ENCODE peak calls at places on chromosomes 12 and 14, in four cellular contexts. One of them, this sample, is unnamed.

GRCh38 chr14:30906752-30907658 is 32.6 kb downstream of the COCH start:
- DNase-seq in SK-N-SH: peak; percentile 26
- DNase-seq in GM12878: no peak
- DNase-seq in K562: no peak
- DNase-seq in this sample: peak; percentile 15

GRCh38 chr12:19850341-19851065 is 411.2 kb downstream of the AEBP2 start:
- DNase-seq in SK-N-SH: no peak
- DNase-seq in GM12878: no peak
- DNase-seq in K562: no peak
- DNase-seq in this sample: peak; percentile 53

GRCh38 chr12:27841392-27841882 is 61.4 kb upstream of the MANSC4 start:
- DNase-seq in SK-N-SH: no peak
- DNase-seq in GM12878: no peak
- DNase-seq in K562: no peak
- DNase-seq in this sample: peak; percentile 24

GRCh38 chr12:6697584-6698351 is 2.8 kb downstream of the PIANP start:
- DNase-seq in SK-N-SH: peak; percentile 75
- DNase-seq in GM12878: no peak
- DNase-seq in K562: peak; percentile 64
- DNase-seq in this sample: peak; percentile 64

GRCh38 chr14:91383439-91383838 is 34.2 kb downstream of the CCDC88C start:
- DNase-seq in SK-N-SH: no peak
- DNase-seq in GM12878: no peak
- DNase-seq in K562: no peak
- DNase-seq in this sample: no peak

GRCh38 chr12:114790276-114790675 is 106.3 kb upstream of the TBX3 start:
- DNase-seq in SK-N-SH: no peak
- DNase-seq in GM12878: no peak
- DNase-seq in K562: no peak
- DNase-seq in this sample: no peak

GRCh38 chr12:125324861-125325260 is 259.6 kb downstream of the AACS start:
- DNase-seq in SK-N-SH: no peak
- DNase-seq in GM12878: no peak
- DNase-seq in K562: no peak
- DNase-seq in this sample: no peak

GRCh38 chr12:99620159-99620479 is 27.4 kb upstream of the GARIN6 start:
- DNase-seq in SK-N-SH: no peak
- DNase-seq in GM12878: no peak
- DNase-seq in K562: no peak
- DNase-seq in this sample: no peak

GRCh38 chr12:121392325-121392716 is 7.6 kb upstream of the RNF34 start:
- DNase-seq in SK-N-SH: peak; percentile 52
- DNase-seq in GM12878: no peak
- DNase-seq in K562: no peak
- DNase-seq in this sample: no peak

GRCh38 chr12:81294325-81295190 is 216.7 kb downstream of the ACSS3 start:
- DNase-seq in SK-N-SH: no peak
- DNase-seq in GM12878: no peak
- DNase-seq in K562: no peak
- DNase-seq in this sample: no peak

GRCh38 chr12:116461060-116461459 is 98.1 kb upstream of the MAP1LC3B2 start:
- DNase-seq in SK-N-SH: no peak
- DNase-seq in GM12878: no peak
- DNase-seq in K562: no peak
- DNase-seq in this sample: no peak

GRCh38 chr12:105968025-105968424 is 170.7 kb downstream of the NUAK1 start:
- DNase-seq in SK-N-SH: no peak
- DNase-seq in GM12878: no peak
- DNase-seq in K562: no peak
- DNase-seq in this sample: no peak

GRCh38 chr12:111228916-111229666 is 139.8 kb downstream of the PHETA1 start:
- DNase-seq in SK-N-SH: no peak
- DNase-seq in GM12878: no peak
- DNase-seq in K562: no peak
- DNase-seq in this sample: no peak

GRCh38 chr12:15689751-15690191 is 99.4 kb downstream of the EPS8 start:
- DNase-seq in SK-N-SH: no peak
- DNase-seq in GM12878: no peak
- DNase-seq in K562: no peak
- DNase-seq in this sample: no peak

GRCh38 chr12:15690320-15690719 is 98.9 kb downstream of the EPS8 start:
- DNase-seq in SK-N-SH: no peak
- DNase-seq in GM12878: no peak
- DNase-seq in K562: no peak
- DNase-seq in this sample: no peak

GRCh38 chr12:15688838-15689237 is 100.3 kb downstream of the EPS8 start:
- DNase-seq in SK-N-SH: no peak
- DNase-seq in GM12878: no peak
- DNase-seq in K562: no peak
- DNase-seq in this sample: no peak

GRCh38 chr12:15687583-15687982 is 101.6 kb downstream of the EPS8 start:
- DNase-seq in SK-N-SH: no peak
- DNase-seq in GM12878: no peak
- DNase-seq in K562: no peak
- DNase-seq in this sample: no peak

DNA sequence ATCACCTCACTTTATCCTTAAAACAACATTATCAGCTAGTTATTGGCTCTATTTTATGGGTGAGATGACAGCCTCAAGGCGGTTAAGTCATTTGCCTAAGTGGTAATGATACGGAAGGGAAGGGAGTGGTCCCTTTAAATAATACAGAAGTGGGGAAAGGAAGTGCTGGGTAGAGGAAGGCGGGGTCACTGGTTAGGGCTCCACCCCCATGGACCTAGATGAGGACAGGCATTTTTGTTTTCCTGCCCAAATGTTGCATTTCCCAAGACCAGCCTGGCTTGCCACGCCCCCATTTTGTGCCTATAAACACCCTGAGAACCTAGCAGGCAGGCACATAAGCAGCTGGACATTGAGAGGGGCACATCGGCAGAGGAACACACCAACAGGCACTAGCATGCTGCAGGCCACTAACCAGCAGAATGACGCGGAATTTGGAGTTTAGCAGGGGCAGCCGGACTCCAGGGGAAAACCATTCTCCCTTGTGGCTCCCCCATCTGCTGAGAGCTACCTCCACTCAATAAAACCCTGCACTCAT is 100.9 kb downstream of the EPS8 start:
- DNase-seq in SK-N-SH: no peak
- DNase-seq in GM12878: no peak
- DNase-seq in K562: peak; percentile 30
- DNase-seq in this sample: no peak
- TF ChIP-seq MXI1 in SK-N-SH: no peak
- TF ChIP-seq MXI1 in GM12878: no peak
- TF ChIP-seq MXI1 in K562: no peak
- TF ChIP-seq MXI1 in this sample: no peak

DNA sequence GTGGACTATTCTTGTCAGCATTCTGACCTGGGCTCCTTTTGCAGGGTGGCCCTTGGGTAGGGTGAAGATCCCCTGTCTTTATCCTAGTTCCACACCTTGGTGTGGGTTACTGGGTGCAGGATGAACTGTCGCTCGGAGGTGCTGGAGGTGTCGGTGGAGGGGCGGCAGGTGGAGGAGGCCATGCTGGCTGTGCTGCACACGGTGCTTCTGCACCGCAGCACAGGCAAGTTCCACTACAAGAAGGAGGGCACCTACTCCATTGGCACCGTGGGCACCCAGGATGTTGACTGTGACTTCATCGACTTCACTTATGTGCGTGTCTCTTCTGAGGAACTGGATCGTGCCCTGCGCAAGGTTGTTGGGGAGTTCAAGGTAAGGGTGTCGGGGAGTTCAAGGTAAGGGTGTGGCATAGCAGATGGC is 3.8 kb downstream of the ATG101 start:
- DNase-seq in SK-N-SH: no peak
- DNase-seq in GM12878: no peak
- DNase-seq in K562: no peak
- DNase-seq in this sample: no peak
- H3K4me1 ChIP-seq in SK-N-SH: peaks cover 24% of the 10 kb centered on the region
- H3K4me1 ChIP-seq in GM12878: peaks cover 13% of the 10 kb centered on the region
- H3K4me1 ChIP-seq in K562: peaks cover 9% of the 10 kb centered on the region
- H3K4me1 ChIP-seq in this sample: peaks cover 15% of the 10 kb centered on the region

GRCh38 chr14:89455412-89455811 is 38.4 kb upstream of the FOXN3 start:
- DNase-seq in SK-N-SH: peak; percentile 25
- DNase-seq in GM12878: no peak
- DNase-seq in K562: peak; percentile 55
- DNase-seq in this sample: no peak
- TF ChIP-seq MXI1 in SK-N-SH: no peak
- TF ChIP-seq MXI1 in GM12878: no peak
- TF ChIP-seq MXI1 in K562: no peak
- TF ChIP-seq MXI1 in this sample: no peak

GRCh38 chr12:55657282-55657681 is 20.6 kb downstream of the OR10P1 start:
- DNase-seq in SK-N-SH: no peak
- DNase-seq in GM12878: no peak
- DNase-seq in K562: no peak
- DNase-seq in this sample: no peak
- H3K4me1 ChIP-seq in SK-N-SH: no peaks in the 10 kb centered on the region
- H3K4me1 ChIP-seq in GM12878: no peaks in the 10 kb centered on the region
- H3K4me1 ChIP-seq in K562: peaks cover 11% of the 10 kb centered on the region
- H3K4me1 ChIP-seq in this sample: no peaks in the 10 kb centered on the region

DNA sequence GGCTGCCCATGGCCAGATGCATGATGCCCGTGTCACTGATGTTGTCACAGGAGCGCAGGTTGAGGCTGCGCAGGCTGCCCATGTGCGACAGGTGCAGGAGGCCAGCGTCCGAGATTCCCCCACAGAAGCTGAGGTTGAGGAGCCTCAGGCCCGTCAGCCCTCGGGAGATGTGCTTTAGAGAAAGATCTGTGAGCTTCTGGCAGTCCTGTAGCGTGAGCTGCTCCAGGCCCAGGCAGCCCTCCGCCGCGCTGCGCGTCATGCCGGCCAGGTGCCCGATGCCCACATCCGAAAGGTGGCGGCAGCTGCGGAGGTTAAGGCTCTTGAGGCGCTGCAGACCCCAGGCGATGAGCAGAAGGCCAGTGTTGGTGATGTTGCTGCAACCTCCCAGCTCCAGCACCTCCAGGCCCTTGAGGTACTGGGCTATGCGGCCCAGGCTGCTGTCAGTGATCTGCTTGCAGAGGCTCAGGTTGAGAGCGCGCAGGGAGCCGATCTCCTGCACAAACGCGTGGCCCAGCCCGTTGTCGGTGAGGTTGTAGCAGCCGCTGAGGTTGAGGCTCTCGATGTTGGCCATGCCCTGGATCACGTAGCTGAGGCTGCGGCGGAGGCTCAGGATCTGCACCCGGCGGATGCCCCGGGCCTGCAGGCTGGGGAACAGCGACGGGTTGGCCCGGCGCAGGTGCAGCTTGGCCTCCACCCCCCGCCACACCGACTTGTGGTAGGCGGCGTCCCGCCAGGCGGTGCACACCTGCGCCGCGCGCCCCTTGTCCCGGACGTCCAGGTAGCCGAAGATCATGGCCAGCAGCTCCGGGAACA is 943 bp downstream of the FBXL14 start:
- DNase-seq in SK-N-SH: peak; percentile 61
- DNase-seq in GM12878: no peak
- DNase-seq in K562: peak; percentile 46
- DNase-seq in this sample: no peak
- TF ChIP-seq MXI1 in SK-N-SH: no peak
- TF ChIP-seq MXI1 in GM12878: no peak
- TF ChIP-seq MXI1 in K562: no peak
- TF ChIP-seq MXI1 in this sample: peak; percentile 28

GRCh38 chr12:89157413-89157812 is 194.9 kb downstream of the DUSP6 start:
- DNase-seq in SK-N-SH: no peak
- DNase-seq in GM12878: no peak
- DNase-seq in K562: no peak
- DNase-seq in this sample: no peak
- H3K4me1 ChIP-seq in SK-N-SH: peaks cover 10% of the 10 kb centered on the region
- H3K4me1 ChIP-seq in GM12878: no peaks in the 10 kb centered on the region
- H3K4me1 ChIP-seq in K562: no peaks in the 10 kb centered on the region
- H3K4me1 ChIP-seq in this sample: peaks cover 5% of the 10 kb centered on the region

GRCh38 chr14:23324455-23324846 is 3.2 kb downstream of the PABPN1 start:
- DNase-seq in SK-N-SH: no peak
- DNase-seq in GM12878: no peak
- DNase-seq in K562: no peak
- DNase-seq in this sample: no peak

GRCh38 chr14:23324993-23325392 is 3.7 kb downstream of the PABPN1 start:
- DNase-seq in SK-N-SH: no peak
- DNase-seq in GM12878: no peak
- DNase-seq in K562: no peak
- DNase-seq in this sample: no peak

GRCh38 chr14:23322568-23323517 is 1.6 kb downstream of the PABPN1 start:
- DNase-seq in SK-N-SH: no peak
- DNase-seq in GM12878: no peak
- DNase-seq in K562: no peak
- DNase-seq in this sample: no peak

GRCh38 chr14:23321572-23322547 is 603 bp downstream of the PABPN1 start:
- DNase-seq in SK-N-SH: peak; percentile 74
- DNase-seq in GM12878: no peak
- DNase-seq in K562: peak; percentile 65
- DNase-seq in this sample: peak; percentile 54

DNA sequence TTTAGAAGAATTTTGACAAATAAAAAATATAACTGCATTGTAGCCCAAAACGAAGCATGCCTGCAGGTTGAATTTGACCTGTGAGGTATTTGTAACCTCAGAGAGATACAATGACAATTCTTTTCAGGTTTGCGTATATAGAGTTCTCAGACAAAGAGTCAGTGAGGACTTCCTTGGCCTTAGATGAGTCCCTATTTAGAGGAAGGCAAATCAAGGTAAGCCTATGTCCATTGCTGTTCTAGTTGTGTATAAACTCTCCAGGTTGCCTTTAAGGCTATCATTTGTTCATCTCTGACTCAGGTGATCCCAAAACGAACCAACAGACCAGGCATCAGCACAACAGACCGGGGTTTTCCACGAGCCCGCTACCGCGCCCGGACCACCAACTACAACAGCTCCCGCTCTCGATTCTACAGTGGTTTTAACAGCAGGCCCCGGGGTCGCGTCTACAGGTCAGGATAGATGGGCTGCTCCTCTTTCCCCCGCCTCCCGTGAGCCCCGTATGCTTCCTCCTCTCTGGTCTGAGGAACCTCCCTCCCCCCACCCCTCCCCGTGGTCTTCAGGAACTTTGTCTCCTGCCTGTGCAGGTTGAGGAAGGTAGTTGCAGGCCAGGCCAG is 2.7 kb downstream of the PABPN1 start:
- DNase-seq in SK-N-SH: no peak
- DNase-seq in GM12878: no peak
- DNase-seq in K562: no peak
- DNase-seq in this sample: no peak
- TF ChIP-seq MXI1 in SK-N-SH: no peak
- TF ChIP-seq MXI1 in GM12878: no peak
- TF ChIP-seq MXI1 in K562: no peak
- TF ChIP-seq MXI1 in this sample: no peak

This sample was measured in IMR-90.